ENCODE peak calls at places on chromosomes 4 and X, in ten cellular contexts. One of them, this sample, is unnamed.

GRCh38 chrX:111411591-111412371 is at the start of gene DCX:
- DNase-seq in NCI-H2171 treated with DMSO at 0.1 percent for 48 hours: peak
- DNase-seq in HTR-8/SVneo: no peak
- DNase-seq in stimulated activated naive B cell treated with anti-CD40 and anti-IgM and Interleukin-4, amounts not matched to agents 10 μg/mL and 1 μg/mL and 100 μg/mL, for 72 hours: no peak
- DNase-seq in nephron progenitor cell: no peak
- DNase-seq in posterior cingulate gyrus: no peak
- DNase-seq in neuronal stem cell: no peak
- DNase-seq in endodermal cell: peak
- DNase-seq in COR-L47: peak
- DNase-seq in activated T-helper 1 cell treated with Interleukin-2 at 50 U/mL for 16 hours: no peak
- DNase-seq in this sample: peak

GRCh38 chr4:113979157-113979972 is at the start of gene ARSJ:
- DNase-seq in NCI-H2171 treated with DMSO at 0.1 percent for 48 hours: peak
- DNase-seq in HTR-8/SVneo: peak
- DNase-seq in stimulated activated naive B cell treated with anti-CD40 and anti-IgM and Interleukin-4, amounts not matched to agents 10 μg/mL and 1 μg/mL and 100 μg/mL, for 72 hours: no peak
- DNase-seq in nephron progenitor cell: peak
- DNase-seq in posterior cingulate gyrus: peak
- DNase-seq in neuronal stem cell: peak
- DNase-seq in endodermal cell: peak
- DNase-seq in COR-L47: peak
- DNase-seq in activated T-helper 1 cell treated with Interleukin-2 at 50 U/mL for 16 hours: no peak
- DNase-seq in this sample: peak

GRCh38 chrX:43267652-43268051 is 388.4 kb upstream of the MAOA start:
- DNase-seq in NCI-H2171 treated with DMSO at 0.1 percent for 48 hours: no peak
- DNase-seq in HTR-8/SVneo: no peak
- DNase-seq in stimulated activated naive B cell treated with anti-CD40 and anti-IgM and Interleukin-4, amounts not matched to agents 10 μg/mL and 1 μg/mL and 100 μg/mL, for 72 hours: no peak
- DNase-seq in nephron progenitor cell: no peak
- DNase-seq in posterior cingulate gyrus: no peak
- DNase-seq in neuronal stem cell: no peak
- DNase-seq in endodermal cell: no peak
- DNase-seq in COR-L47: no peak
- DNase-seq in activated T-helper 1 cell treated with Interleukin-2 at 50 U/mL for 16 hours: no peak
- DNase-seq in this sample: no peak

GRCh38 chrX:67734111-67734753 is 190.4 kb downstream of the AR start:
- DNase-seq in NCI-H2171 treated with DMSO at 0.1 percent for 48 hours: no peak
- DNase-seq in HTR-8/SVneo: no peak
- DNase-seq in stimulated activated naive B cell treated with anti-CD40 and anti-IgM and Interleukin-4, amounts not matched to agents 10 μg/mL and 1 μg/mL and 100 μg/mL, for 72 hours: no peak
- DNase-seq in nephron progenitor cell: no peak
- DNase-seq in posterior cingulate gyrus: no peak
- DNase-seq in neuronal stem cell: no peak
- DNase-seq in endodermal cell: no peak
- DNase-seq in COR-L47: no peak
- DNase-seq in activated T-helper 1 cell treated with Interleukin-2 at 50 U/mL for 16 hours: no peak
- DNase-seq in this sample: no peak

GRCh38 chrX:68842781-68843581 is 14.2 kb downstream of the EFNB1 start:
- DNase-seq in NCI-H2171 treated with DMSO at 0.1 percent for 48 hours: peak
- DNase-seq in HTR-8/SVneo: no peak
- DNase-seq in stimulated activated naive B cell treated with anti-CD40 and anti-IgM and Interleukin-4, amounts not matched to agents 10 μg/mL and 1 μg/mL and 100 μg/mL, for 72 hours: no peak
- DNase-seq in nephron progenitor cell: no peak
- DNase-seq in posterior cingulate gyrus: no peak
- DNase-seq in neuronal stem cell: no peak
- DNase-seq in endodermal cell: no peak
- DNase-seq in COR-L47: no peak
- DNase-seq in activated T-helper 1 cell treated with Interleukin-2 at 50 U/mL for 16 hours: no peak
- DNase-seq in this sample: no peak

GRCh38 chr4:54784188-54784671 is 126.5 kb downstream of the KIT start:
- DNase-seq in NCI-H2171 treated with DMSO at 0.1 percent for 48 hours: no peak
- DNase-seq in HTR-8/SVneo: no peak
- DNase-seq in stimulated activated naive B cell treated with anti-CD40 and anti-IgM and Interleukin-4, amounts not matched to agents 10 μg/mL and 1 μg/mL and 100 μg/mL, for 72 hours: no peak
- DNase-seq in nephron progenitor cell: no peak
- DNase-seq in posterior cingulate gyrus: peak
- DNase-seq in neuronal stem cell: no peak
- DNase-seq in endodermal cell: no peak
- DNase-seq in COR-L47: no peak
- DNase-seq in activated T-helper 1 cell treated with Interleukin-2 at 50 U/mL for 16 hours: no peak
- DNase-seq in this sample: no peak

GRCh38 chrX:109448539-109448938 is 33.3 kb downstream of the GUCY2F start:
- DNase-seq in NCI-H2171 treated with DMSO at 0.1 percent for 48 hours: no peak
- DNase-seq in HTR-8/SVneo: no peak
- DNase-seq in stimulated activated naive B cell treated with anti-CD40 and anti-IgM and Interleukin-4, amounts not matched to agents 10 μg/mL and 1 μg/mL and 100 μg/mL, for 72 hours: no peak
- DNase-seq in nephron progenitor cell: no peak
- DNase-seq in posterior cingulate gyrus: peak
- DNase-seq in neuronal stem cell: no peak
- DNase-seq in endodermal cell: no peak
- DNase-seq in COR-L47: peak
- DNase-seq in activated T-helper 1 cell treated with Interleukin-2 at 50 U/mL for 16 hours: no peak
- DNase-seq in this sample: no peak

GRCh38 chrX:19005909-19006308 is 22.0 kb upstream of the PHKA2 start:
- DNase-seq in NCI-H2171 treated with DMSO at 0.1 percent for 48 hours: peak
- DNase-seq in HTR-8/SVneo: no peak
- DNase-seq in stimulated activated naive B cell treated with anti-CD40 and anti-IgM and Interleukin-4, amounts not matched to agents 10 μg/mL and 1 μg/mL and 100 μg/mL, for 72 hours: no peak
- DNase-seq in nephron progenitor cell: no peak
- DNase-seq in posterior cingulate gyrus: no peak
- DNase-seq in neuronal stem cell: no peak
- DNase-seq in endodermal cell: no peak
- DNase-seq in COR-L47: no peak
- DNase-seq in activated T-helper 1 cell treated with Interleukin-2 at 50 U/mL for 16 hours: no peak
- DNase-seq in this sample: no peak

GRCh38 chrX:23304881-23305280 is 29.8 kb upstream of the PTCHD1 start:
- DNase-seq in NCI-H2171 treated with DMSO at 0.1 percent for 48 hours: no peak
- DNase-seq in HTR-8/SVneo: no peak
- DNase-seq in stimulated activated naive B cell treated with anti-CD40 and anti-IgM and Interleukin-4, amounts not matched to agents 10 μg/mL and 1 μg/mL and 100 μg/mL, for 72 hours: no peak
- DNase-seq in nephron progenitor cell: no peak
- DNase-seq in posterior cingulate gyrus: no peak
- DNase-seq in neuronal stem cell: no peak
- DNase-seq in endodermal cell: no peak
- DNase-seq in COR-L47: no peak
- DNase-seq in activated T-helper 1 cell treated with Interleukin-2 at 50 U/mL for 16 hours: no peak
- DNase-seq in this sample: no peak

GRCh38 chrX:132292753-132293152 is 73.5 kb upstream of the RAP2C start:
- DNase-seq in NCI-H2171 treated with DMSO at 0.1 percent for 48 hours: no peak
- DNase-seq in HTR-8/SVneo: peak
- DNase-seq in stimulated activated naive B cell treated with anti-CD40 and anti-IgM and Interleukin-4, amounts not matched to agents 10 μg/mL and 1 μg/mL and 100 μg/mL, for 72 hours: peak
- DNase-seq in nephron progenitor cell: peak
- DNase-seq in posterior cingulate gyrus: peak
- DNase-seq in neuronal stem cell: peak
- DNase-seq in endodermal cell: peak
- DNase-seq in COR-L47: no peak
- DNase-seq in activated T-helper 1 cell treated with Interleukin-2 at 50 U/mL for 16 hours: no peak
- DNase-seq in this sample: peak

GRCh38 chrX:12702509-12703091 is 88.6 kb upstream of the PRPS2 start:
- DNase-seq in NCI-H2171 treated with DMSO at 0.1 percent for 48 hours: no peak
- DNase-seq in HTR-8/SVneo: no peak
- DNase-seq in stimulated activated naive B cell treated with anti-CD40 and anti-IgM and Interleukin-4, amounts not matched to agents 10 μg/mL and 1 μg/mL and 100 μg/mL, for 72 hours: no peak
- DNase-seq in nephron progenitor cell: peak
- DNase-seq in posterior cingulate gyrus: no peak
- DNase-seq in neuronal stem cell: peak
- DNase-seq in endodermal cell: peak
- DNase-seq in COR-L47: peak
- DNase-seq in activated T-helper 1 cell treated with Interleukin-2 at 50 U/mL for 16 hours: no peak
- DNase-seq in this sample: peak